ENCODE peak calls at places on chromosomes 13 and 19, in seven cellular contexts. E is cardiac muscle cell, F is heart left ventricle, M is brain microvascular endothelial cell, X is GM23338, U is neural progenitor cell, C is stomach. A is an unnamed sample.
A peak's percentile ranks its signal among the peaks of the same experiment; 100 is the strongest.

GRCh38 chr19:18392417-18392816 is 5.0 kb downstream of the LRRC25 start:
- DNase-seq in C (peak; percentile 86), F (peak; percentile 29), M (no peak), E (peak; percentile 90), U (no peak), X (no peak), A (peak; percentile 72)

GRCh38 chr19:51137812-51138425 is 4.2 kb upstream of the SIGLEC7 start:
- DNase-seq in X (no peak), F (no peak), C (no peak), M (no peak), U (no peak), E (no peak), A (no peak)

GRCh38 chr19:1106841-1107654 is 3.3 kb downstream of the GPX4 start:
- DNase-seq in X (peak; percentile 62), E (peak; percentile 72), C (peak; percentile 48), M (no peak), U (no peak), F (no peak), A (no peak)

GRCh38 chr13:111282997-111283396 is 37.4 kb upstream of the TEX29 start:
- DNase-seq in F (no peak), X (no peak), C (no peak), M (no peak), U (no peak), E (no peak), A (no peak)

GRCh38 chr19:5113101-5113557 is 144.2 kb downstream of the KDM4B start:
- DNase-seq in X (no peak), C (no peak), U (no peak), E (no peak), M (peak; percentile 9), F (no peak), A (no peak)

GRCh38 chr13:109666656-109667448 is 119.5 kb downstream of the IRS2 start:
- DNase-seq in X (no peak), C (peak; percentile 26), F (no peak), U (no peak), E (peak; percentile 49), M (peak; percentile 38), A (no peak)

GRCh38 chr13:40221460-40222201 is 444.8 kb downstream of the FOXO1 start:
- DNase-seq in C (no peak), U (no peak), F (no peak), E (peak; percentile 90), X (no peak), M (peak; percentile 79), A (no peak)

GRCh38 chr13:100789968-100790367 is 115.4 kb upstream of the TMTC4 start:
- DNase-seq in X (no peak), U (no peak), M (no peak), C (no peak), F (no peak), E (no peak), A (no peak)

GRCh38 chr13:87120476-87120875 is 550.7 kb upstream of the SLITRK5 start:
- DNase-seq in F (no peak), C (no peak), X (no peak), M (no peak), U (no peak), E (peak; percentile 2), A (no peak)

GRCh38 chr19:50822661-50823208 is 852 bp downstream of the KLK1 start:
- DNase-seq in M (no peak), U (no peak), F (no peak), E (no peak), X (no peak), C (no peak), A (no peak)

GRCh38 chr19:45766293-45766918 is 2.6 kb downstream of the SIX5 start:
- DNase-seq in F (no peak), X (no peak), E (no peak), C (no peak), M (no peak), U (no peak), A (no peak)

GRCh38 chr19:10288662-10289166 is 1.0 kb upstream of the ICAM5 start:
- DNase-seq in M (no peak), F (no peak), C (peak; percentile 37), U (peak; percentile 76), X (peak; percentile 83), E (peak; percentile 55), A (no peak)

GRCh38 chr13:41008349-41008980 is 10.7 kb downstream of the ELF1 start:
- DNase-seq in F (no peak), M (peak; percentile 13), X (no peak), U (no peak), E (peak; percentile 74), C (no peak), A (no peak)

GRCh38 chr13:43953370-43953769 is 73.7 kb downstream of the LACC1 start:
- DNase-seq in C (no peak), X (no peak), U (no peak), F (no peak), M (no peak), E (no peak), A (no peak)

GRCh38 chr19:7242601-7243258 is 51.5 kb downstream of the INSR start:
- DNase-seq in U (no peak), F (no peak), X (no peak), C (no peak), M (peak; percentile 84), E (peak; percentile 59), A (no peak)

GRCh38 chr13:51970251-51970793 is 40.9 kb downstream of the ATP7B start:
- DNase-seq in E (no peak), F (no peak), M (no peak), X (no peak), U (no peak), C (no peak), A (no peak)

GRCh38 chr19:18603255-18603957 is 3.2 kb downstream of the CRLF1 start:
- DNase-seq in E (peak; percentile 33), C (no peak), F (no peak), U (peak; percentile 75), M (no peak), X (peak; percentile 84), A (no peak)

GRCh38 chr13:80399340-80400163 is 58.6 kb upstream of the SPRY2 start:
- DNase-seq in C (peak; percentile 76), F (no peak), U (peak; percentile 10), E (no peak), X (no peak), M (no peak), A (no peak)

GRCh38 chr13:32191452-32191998 is 123.6 kb downstream of the ZAR1L start:
- DNase-seq in U (no peak), M (no peak), C (no peak), F (no peak), E (no peak), X (peak; percentile 28), A (no peak)

GRCh38 chr19:46186717-46187101 is 38.7 kb downstream of the IGFL2 start:
- DNase-seq in M (no peak), E (no peak), X (no peak), F (no peak), U (no peak), C (no peak), A (no peak)

GRCh38 chr19:54137114-54137912 is at the start of gene CNOT3:
- DNase-seq in C (peak; percentile 99), E (peak; percentile 100), X (peak; percentile 100), M (peak; percentile 100), U (peak; percentile 100), F (peak; percentile 100), A (peak; percentile 100)

GRCh38 chr13:98676239-98676638 is 76.2 kb downstream of the SLC15A1 start:
- DNase-seq in X (no peak), C (no peak), F (no peak), M (no peak), E (no peak), U (no peak), A (no peak)

DNA sequence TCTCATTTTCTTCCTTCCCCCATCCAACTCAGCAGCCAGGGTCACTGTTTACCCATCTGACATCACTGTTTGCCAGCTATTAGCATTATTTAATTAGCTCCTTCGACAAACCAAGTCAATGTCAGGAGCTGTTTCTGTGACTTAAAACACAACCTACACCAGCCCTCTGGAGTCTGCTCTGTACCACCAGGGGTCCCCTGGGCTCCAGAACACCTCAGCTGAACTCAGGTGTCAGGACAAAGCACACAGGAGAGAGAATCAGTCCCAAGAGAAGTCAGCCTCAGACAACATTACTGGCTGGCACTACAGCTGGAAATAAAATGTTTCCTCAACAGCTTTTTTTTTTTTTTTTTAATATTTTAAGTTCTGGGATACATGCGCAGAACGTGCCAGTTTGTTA is 45.1 kb downstream of the DCLK1 start:
- DNase-seq in F (no peak), M (no peak), U (peak; percentile 24), X (peak; percentile 71), C (no peak), E (no peak), A (no peak)
- TF ChIP-seq CTCF in F (no peak), M (peak; percentile 15), U (peak; percentile 20), X (peak; percentile 45), C (no peak), E (no peak), A (no peak)

GRCh38 chr19:31125071-31125470 is 224.2 kb downstream of the TSHZ3 start:
- DNase-seq in E (no peak), C (no peak), F (no peak), X (no peak), M (no peak), U (no peak), A (no peak)

GRCh38 chr19:31128291-31128690 is 220.9 kb downstream of the TSHZ3 start:
- DNase-seq in E (no peak), F (no peak), U (no peak), C (no peak), X (no peak), M (no peak), A (no peak)

GRCh38 chr19:31127132-31127967 is 221.9 kb downstream of the TSHZ3 start:
- DNase-seq in M (peak; percentile 97), X (no peak), C (no peak), U (no peak), F (no peak), E (peak; percentile 65), A (no peak)

GRCh38 chr19:31121501-31121900 is 227.7 kb downstream of the TSHZ3 start:
- DNase-seq in X (no peak), U (no peak), M (no peak), C (no peak), F (no peak), E (no peak), A (no peak)

GRCh38 chr19:31126236-31126635 is 223.0 kb downstream of the TSHZ3 start:
- DNase-seq in F (no peak), E (no peak), C (no peak), U (no peak), M (no peak), X (no peak), A (no peak)
- H3K27ac ChIP-seq in F (no peak overlapping the region), E (no peak overlapping the region), C (no peak overlapping the region), U (no peak overlapping the region), M (peak overlapping the region; percentile 99), X (no peak overlapping the region), A (no peak overlapping the region)

DNA sequence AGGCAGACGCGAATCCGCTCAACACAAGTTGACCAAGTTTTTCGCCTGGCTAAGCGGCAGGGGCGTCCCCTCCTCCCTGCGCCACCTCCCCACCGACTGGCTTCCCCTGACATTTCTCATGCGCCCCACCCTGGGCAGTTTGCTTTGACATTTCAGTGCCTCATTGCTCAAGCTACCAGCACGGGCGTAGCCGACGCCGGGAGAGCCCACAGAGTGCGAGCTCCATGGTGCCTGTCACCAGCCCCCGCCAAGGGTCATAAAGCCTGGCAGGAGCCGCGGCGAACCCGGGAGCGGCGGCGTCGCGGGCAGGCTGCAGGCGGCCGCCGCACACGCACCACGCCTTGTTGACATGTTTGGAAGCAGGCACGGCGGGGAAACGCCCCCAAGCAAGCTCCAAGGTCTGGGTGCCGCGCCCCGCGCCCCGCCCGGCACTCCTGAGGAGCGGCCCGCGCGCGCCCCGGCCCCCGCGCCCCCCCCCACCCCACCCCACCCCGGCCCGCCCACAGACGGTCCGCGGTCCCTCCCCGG is 640 bp downstream of the FBXL3 start:
- DNase-seq in C (peak; percentile 89), U (peak; percentile 76), E (peak; percentile 68), F (peak; percentile 76), M (peak; percentile 34), X (peak; percentile 63), A (peak; percentile 93)
- TF ChIP-seq CTCF in C (no peak), U (no peak), E (no peak), F (no peak), M (no peak), X (no peak), A (no peak)

GRCh38 chr13:112754281-112755025 is 64.6 kb downstream of the ATP11A start:
- DNase-seq in U (no peak), E (no peak), F (no peak), X (no peak), C (no peak), M (no peak), A (no peak)
- H3K27ac ChIP-seq in U (no peak overlapping the region), E (peak overlapping the region; percentile 28), F (no peak overlapping the region), X (no peak overlapping the region), C (no peak overlapping the region), M (no peak overlapping the region), A (no peak overlapping the region)

A was measured in right atrium auricular region.